ENCODE peak calls at places on chromosomes 16 and 17, in ten cellular contexts. One of them, this sample, is unnamed.

GRCh38 chr16:22314661-22315626 is 17.7 kb downstream of the POLR3E start:
- DNase-seq in astrocyte of the spinal cord: no peak
- DNase-seq in heart right ventricle: no peak
- DNase-seq in transverse colon: no peak
- DNase-seq in cardiac fibroblast: no peak
- DNase-seq in A549: no peak
- DNase-seq in bronchial epithelial cell: peak
- DNase-seq in Peyer's patch: no peak
- DNase-seq in colonic mucosa: no peak
- DNase-seq in astrocyte: no peak
- DNase-seq in this sample: peak

GRCh38 chr17:80861892-80862291 is 129.7 kb upstream of the CHMP6 start:
- DNase-seq in astrocyte of the spinal cord: peak
- DNase-seq in heart right ventricle: no peak
- DNase-seq in transverse colon: peak
- DNase-seq in cardiac fibroblast: peak
- DNase-seq in A549: peak
- DNase-seq in bronchial epithelial cell: peak
- DNase-seq in Peyer's patch: no peak
- DNase-seq in colonic mucosa: no peak
- DNase-seq in astrocyte: peak
- DNase-seq in this sample: peak

GRCh38 chr17:77400445-77400870 is 259.7 kb downstream of the SEC14L1 start:
- DNase-seq in astrocyte of the spinal cord: no peak
- DNase-seq in heart right ventricle: peak
- DNase-seq in transverse colon: no peak
- DNase-seq in cardiac fibroblast: no peak
- DNase-seq in A549: no peak
- DNase-seq in bronchial epithelial cell: no peak
- DNase-seq in Peyer's patch: peak
- DNase-seq in colonic mucosa: no peak
- DNase-seq in astrocyte: no peak
- DNase-seq in this sample: no peak

GRCh38 chr17:17055286-17056166 is 13.3 kb downstream of the MPRIP start:
- DNase-seq in astrocyte of the spinal cord: no peak
- DNase-seq in heart right ventricle: no peak
- DNase-seq in transverse colon: no peak
- DNase-seq in cardiac fibroblast: no peak
- DNase-seq in A549: no peak
- DNase-seq in bronchial epithelial cell: no peak
- DNase-seq in Peyer's patch: no peak
- DNase-seq in colonic mucosa: no peak
- DNase-seq in astrocyte: no peak
- DNase-seq in this sample: no peak

GRCh38 chr17:42677012-42677857 is 441 bp upstream of the PLEKHH3 start:
- DNase-seq in astrocyte of the spinal cord: peak
- DNase-seq in heart right ventricle: peak
- DNase-seq in transverse colon: peak
- DNase-seq in cardiac fibroblast: peak
- DNase-seq in A549: peak
- DNase-seq in bronchial epithelial cell: peak
- DNase-seq in Peyer's patch: peak
- DNase-seq in colonic mucosa: peak
- DNase-seq in astrocyte: peak
- DNase-seq in this sample: peak

GRCh38 chr16:88437367-88437964 is 15.6 kb upstream of the ZFPM1 start:
- DNase-seq in astrocyte of the spinal cord: no peak
- DNase-seq in heart right ventricle: peak
- DNase-seq in transverse colon: peak
- DNase-seq in cardiac fibroblast: peak
- DNase-seq in A549: peak
- DNase-seq in bronchial epithelial cell: peak
- DNase-seq in Peyer's patch: peak
- DNase-seq in colonic mucosa: peak
- DNase-seq in astrocyte: no peak
- DNase-seq in this sample: no peak

GRCh38 chr16:54048994-54049929 is 237.3 kb downstream of the IRX3 start:
- DNase-seq in astrocyte of the spinal cord: no peak
- DNase-seq in heart right ventricle: no peak
- DNase-seq in transverse colon: no peak
- DNase-seq in cardiac fibroblast: no peak
- DNase-seq in A549: no peak
- DNase-seq in bronchial epithelial cell: no peak
- DNase-seq in Peyer's patch: no peak
- DNase-seq in colonic mucosa: no peak
- DNase-seq in astrocyte: no peak
- DNase-seq in this sample: no peak

GRCh38 chr16:69820926-69821541 is 58.9 kb downstream of the WWP2 start:
- DNase-seq in astrocyte of the spinal cord: no peak
- DNase-seq in heart right ventricle: no peak
- DNase-seq in transverse colon: no peak
- DNase-seq in cardiac fibroblast: peak
- DNase-seq in A549: no peak
- DNase-seq in bronchial epithelial cell: no peak
- DNase-seq in Peyer's patch: no peak
- DNase-seq in colonic mucosa: no peak
- DNase-seq in astrocyte: peak
- DNase-seq in this sample: no peak

GRCh38 chr16:67446968-67447507 is 16.1 kb downstream of the HSD11B2 start:
- DNase-seq in astrocyte of the spinal cord: no peak
- DNase-seq in heart right ventricle: no peak
- DNase-seq in transverse colon: no peak
- DNase-seq in cardiac fibroblast: no peak
- DNase-seq in A549: no peak
- DNase-seq in bronchial epithelial cell: no peak
- DNase-seq in Peyer's patch: no peak
- DNase-seq in colonic mucosa: no peak
- DNase-seq in astrocyte: no peak
- DNase-seq in this sample: no peak

GRCh38 chr16:67449739-67450138 is 18.8 kb downstream of the HSD11B2 start:
- DNase-seq in astrocyte of the spinal cord: no peak
- DNase-seq in heart right ventricle: peak
- DNase-seq in transverse colon: no peak
- DNase-seq in cardiac fibroblast: no peak
- DNase-seq in A549: no peak
- DNase-seq in bronchial epithelial cell: no peak
- DNase-seq in Peyer's patch: no peak
- DNase-seq in colonic mucosa: no peak
- DNase-seq in astrocyte: no peak
- DNase-seq in this sample: no peak

GRCh38 chr16:67449328-67449727 is 18.4 kb downstream of the HSD11B2 start:
- DNase-seq in astrocyte of the spinal cord: no peak
- DNase-seq in heart right ventricle: peak
- DNase-seq in transverse colon: no peak
- DNase-seq in cardiac fibroblast: no peak
- DNase-seq in A549: no peak
- DNase-seq in bronchial epithelial cell: no peak
- DNase-seq in Peyer's patch: no peak
- DNase-seq in colonic mucosa: no peak
- DNase-seq in astrocyte: no peak
- DNase-seq in this sample: no peak

GRCh38 chr16:67447508-67448076 is 16.7 kb downstream of the HSD11B2 start:
- DNase-seq in astrocyte of the spinal cord: no peak
- DNase-seq in heart right ventricle: peak
- DNase-seq in transverse colon: peak
- DNase-seq in cardiac fibroblast: peak
- DNase-seq in A549: peak
- DNase-seq in bronchial epithelial cell: peak
- DNase-seq in Peyer's patch: no peak
- DNase-seq in colonic mucosa: peak
- DNase-seq in astrocyte: no peak
- DNase-seq in this sample: no peak

DNA sequence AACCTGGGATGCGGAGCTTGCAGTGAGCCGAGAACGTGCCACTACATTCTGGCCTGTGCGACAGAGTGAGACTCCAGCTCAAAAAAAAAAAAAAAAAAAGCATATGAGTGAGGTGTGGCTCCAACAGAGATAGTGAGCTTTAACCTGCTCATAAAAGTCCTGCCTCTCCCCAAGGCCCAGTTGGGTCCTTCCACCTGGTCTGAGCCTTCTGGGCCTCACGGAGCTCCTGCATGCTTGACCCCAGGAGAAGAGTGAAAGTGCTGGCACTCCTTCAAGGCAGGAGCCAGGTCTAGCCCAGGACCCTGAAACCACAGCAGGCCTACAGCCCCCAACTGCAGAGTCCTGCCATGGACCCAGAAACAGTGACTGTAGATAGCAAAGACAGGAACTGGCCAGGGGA is 17.7 kb downstream of the HSD11B2 start:
- DNase-seq in astrocyte of the spinal cord: no peak
- DNase-seq in heart right ventricle: no peak
- DNase-seq in transverse colon: peak
- DNase-seq in cardiac fibroblast: no peak
- DNase-seq in A549: no peak
- DNase-seq in bronchial epithelial cell: no peak
- DNase-seq in Peyer's patch: no peak
- DNase-seq in colonic mucosa: peak
- DNase-seq in astrocyte: no peak
- DNase-seq in this sample: no peak
- TF ChIP-seq CTCF in astrocyte of the spinal cord: no peak
- TF ChIP-seq CTCF in heart right ventricle: no peak
- TF ChIP-seq CTCF in transverse colon: no peak
- TF ChIP-seq CTCF in cardiac fibroblast: no peak
- TF ChIP-seq CTCF in A549: no peak
- TF ChIP-seq CTCF in bronchial epithelial cell: no peak
- TF ChIP-seq CTCF in Peyer's patch: no peak
- TF ChIP-seq CTCF in colonic mucosa: no peak
- TF ChIP-seq CTCF in astrocyte: no peak
- TF ChIP-seq CTCF in this sample: no peak

DNA sequence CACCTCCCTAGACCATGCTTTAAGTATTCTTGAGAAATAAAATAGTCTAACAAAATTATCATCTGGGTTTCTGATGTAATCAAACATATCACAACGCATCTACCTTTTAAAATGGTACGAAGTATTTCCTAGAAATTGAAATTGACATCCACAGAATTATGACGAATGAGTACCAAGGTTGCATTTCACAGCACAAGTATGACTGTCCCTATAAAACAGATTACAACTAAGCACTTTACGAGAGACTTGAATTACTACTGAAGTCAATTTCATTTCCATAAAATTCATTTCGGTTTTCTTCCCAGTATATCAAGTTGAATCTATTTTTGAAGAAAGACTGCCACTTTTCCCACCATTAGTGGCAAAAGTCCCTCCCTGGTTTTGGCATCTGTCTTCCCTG is 29.0 kb downstream of the DNAH9 start:
- DNase-seq in astrocyte of the spinal cord: no peak
- DNase-seq in heart right ventricle: no peak
- DNase-seq in transverse colon: no peak
- DNase-seq in cardiac fibroblast: no peak
- DNase-seq in A549: no peak
- DNase-seq in bronchial epithelial cell: no peak
- DNase-seq in Peyer's patch: no peak
- DNase-seq in colonic mucosa: no peak
- DNase-seq in astrocyte: no peak
- DNase-seq in this sample: no peak
- TF ChIP-seq CTCF in astrocyte of the spinal cord: no peak
- TF ChIP-seq CTCF in heart right ventricle: no peak
- TF ChIP-seq CTCF in transverse colon: no peak
- TF ChIP-seq CTCF in cardiac fibroblast: no peak
- TF ChIP-seq CTCF in A549: no peak
- TF ChIP-seq CTCF in bronchial epithelial cell: no peak
- TF ChIP-seq CTCF in Peyer's patch: no peak
- TF ChIP-seq CTCF in colonic mucosa: no peak
- TF ChIP-seq CTCF in astrocyte: no peak
- TF ChIP-seq CTCF in this sample: no peak

GRCh38 chr16:72836985-72837384 is 210.9 kb downstream of the ZFHX3 start:
- DNase-seq in astrocyte of the spinal cord: no peak
- DNase-seq in heart right ventricle: no peak
- DNase-seq in transverse colon: no peak
- DNase-seq in cardiac fibroblast: no peak
- DNase-seq in A549: no peak
- DNase-seq in bronchial epithelial cell: no peak
- DNase-seq in Peyer's patch: no peak
- DNase-seq in colonic mucosa: no peak
- DNase-seq in astrocyte: no peak
- DNase-seq in this sample: no peak

GRCh38 chr16:72840591-72841381 is 207.1 kb downstream of the ZFHX3 start:
- DNase-seq in astrocyte of the spinal cord: no peak
- DNase-seq in heart right ventricle: no peak
- DNase-seq in transverse colon: no peak
- DNase-seq in cardiac fibroblast: no peak
- DNase-seq in A549: no peak
- DNase-seq in bronchial epithelial cell: no peak
- DNase-seq in Peyer's patch: no peak
- DNase-seq in colonic mucosa: no peak
- DNase-seq in astrocyte: no peak
- DNase-seq in this sample: no peak

GRCh38 chr16:72838999-72839398 is 208.9 kb downstream of the ZFHX3 start:
- DNase-seq in astrocyte of the spinal cord: no peak
- DNase-seq in heart right ventricle: no peak
- DNase-seq in transverse colon: no peak
- DNase-seq in cardiac fibroblast: no peak
- DNase-seq in A549: no peak
- DNase-seq in bronchial epithelial cell: no peak
- DNase-seq in Peyer's patch: no peak
- DNase-seq in colonic mucosa: no peak
- DNase-seq in astrocyte: no peak
- DNase-seq in this sample: no peak

GRCh38 chr16:72836181-72836580 is 211.7 kb downstream of the ZFHX3 start:
- DNase-seq in astrocyte of the spinal cord: no peak
- DNase-seq in heart right ventricle: no peak
- DNase-seq in transverse colon: no peak
- DNase-seq in cardiac fibroblast: no peak
- DNase-seq in A549: no peak
- DNase-seq in bronchial epithelial cell: no peak
- DNase-seq in Peyer's patch: no peak
- DNase-seq in colonic mucosa: no peak
- DNase-seq in astrocyte: no peak
- DNase-seq in this sample: no peak

DNA sequence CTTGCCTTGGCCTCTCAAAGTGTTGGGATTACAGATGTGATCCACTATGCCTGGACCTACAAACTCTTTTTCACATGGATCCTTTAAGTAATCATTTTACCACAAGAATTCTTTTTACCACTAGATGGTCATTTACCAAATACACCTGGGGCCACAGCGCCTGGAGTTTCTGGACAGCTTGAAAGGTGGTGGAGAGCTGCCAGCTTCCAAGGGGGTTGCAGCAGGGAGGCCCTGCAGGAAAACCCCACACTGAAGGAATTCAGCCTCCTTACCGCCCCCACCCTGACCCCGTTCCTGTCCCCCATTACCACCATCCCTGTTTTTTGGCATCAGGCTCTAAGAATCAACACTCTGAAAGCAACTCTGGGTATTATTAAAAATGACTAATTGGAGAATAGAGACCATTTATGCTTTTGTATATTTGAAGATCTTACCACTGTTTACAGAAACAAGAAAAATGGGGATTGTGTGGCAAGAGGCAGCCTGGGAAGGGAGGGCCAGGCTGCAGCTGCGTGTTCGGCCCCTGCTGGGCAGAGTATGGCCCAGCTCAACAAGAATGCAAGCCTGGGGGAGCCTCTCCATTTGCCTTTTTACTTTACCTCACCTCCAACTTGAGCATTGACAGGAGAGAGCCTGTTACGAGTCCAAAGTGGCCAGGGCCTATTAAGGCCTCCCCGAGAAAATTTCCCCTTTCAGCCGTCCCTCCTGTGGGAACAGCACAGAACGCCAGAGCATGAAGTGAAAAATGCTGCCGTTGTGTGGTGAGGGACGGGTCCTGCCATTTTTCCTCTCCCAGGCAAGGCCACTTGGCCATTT is 209.9 kb downstream of the ZFHX3 start:
- DNase-seq in astrocyte of the spinal cord: peak
- DNase-seq in heart right ventricle: no peak
- DNase-seq in transverse colon: no peak
- DNase-seq in cardiac fibroblast: no peak
- DNase-seq in A549: no peak
- DNase-seq in bronchial epithelial cell: no peak
- DNase-seq in Peyer's patch: no peak
- DNase-seq in colonic mucosa: no peak
- DNase-seq in astrocyte: peak
- DNase-seq in this sample: no peak
- TF ChIP-seq CTCF in astrocyte of the spinal cord: no peak
- TF ChIP-seq CTCF in heart right ventricle: no peak
- TF ChIP-seq CTCF in transverse colon: no peak
- TF ChIP-seq CTCF in cardiac fibroblast: no peak
- TF ChIP-seq CTCF in A549: no peak
- TF ChIP-seq CTCF in bronchial epithelial cell: no peak
- TF ChIP-seq CTCF in Peyer's patch: no peak
- TF ChIP-seq CTCF in colonic mucosa: no peak
- TF ChIP-seq CTCF in astrocyte: no peak
- TF ChIP-seq CTCF in this sample: no peak

GRCh38 chr16:2717360-2718263 is 2.4 kb downstream of the PRSS27 start:
- DNase-seq in astrocyte of the spinal cord: no peak
- DNase-seq in heart right ventricle: no peak
- DNase-seq in transverse colon: no peak
- DNase-seq in cardiac fibroblast: no peak
- DNase-seq in A549: no peak
- DNase-seq in bronchial epithelial cell: no peak
- DNase-seq in Peyer's patch: no peak
- DNase-seq in colonic mucosa: no peak
- DNase-seq in astrocyte: no peak
- DNase-seq in this sample: no peak

GRCh38 chr16:2719328-2720062 is 529 bp downstream of the PRSS27 start:
- DNase-seq in astrocyte of the spinal cord: no peak
- DNase-seq in heart right ventricle: no peak
- DNase-seq in transverse colon: peak
- DNase-seq in cardiac fibroblast: no peak
- DNase-seq in A549: no peak
- DNase-seq in bronchial epithelial cell: no peak
- DNase-seq in Peyer's patch: no peak
- DNase-seq in colonic mucosa: peak
- DNase-seq in astrocyte: no peak
- DNase-seq in this sample: no peak

GRCh38 chr16:2720063-2720455 is at the start of gene PRSS27:
- DNase-seq in astrocyte of the spinal cord: no peak
- DNase-seq in heart right ventricle: no peak
- DNase-seq in transverse colon: peak
- DNase-seq in cardiac fibroblast: no peak
- DNase-seq in A549: no peak
- DNase-seq in bronchial epithelial cell: no peak
- DNase-seq in Peyer's patch: no peak
- DNase-seq in colonic mucosa: no peak
- DNase-seq in astrocyte: no peak
- DNase-seq in this sample: no peak

GRCh38 chr16:2724088-2724676 is 4.2 kb upstream of the PRSS27 start:
- DNase-seq in astrocyte of the spinal cord: no peak
- DNase-seq in heart right ventricle: no peak
- DNase-seq in transverse colon: no peak
- DNase-seq in cardiac fibroblast: no peak
- DNase-seq in A549: no peak
- DNase-seq in bronchial epithelial cell: no peak
- DNase-seq in Peyer's patch: no peak
- DNase-seq in colonic mucosa: no peak
- DNase-seq in astrocyte: no peak
- DNase-seq in this sample: no peak

DNA sequence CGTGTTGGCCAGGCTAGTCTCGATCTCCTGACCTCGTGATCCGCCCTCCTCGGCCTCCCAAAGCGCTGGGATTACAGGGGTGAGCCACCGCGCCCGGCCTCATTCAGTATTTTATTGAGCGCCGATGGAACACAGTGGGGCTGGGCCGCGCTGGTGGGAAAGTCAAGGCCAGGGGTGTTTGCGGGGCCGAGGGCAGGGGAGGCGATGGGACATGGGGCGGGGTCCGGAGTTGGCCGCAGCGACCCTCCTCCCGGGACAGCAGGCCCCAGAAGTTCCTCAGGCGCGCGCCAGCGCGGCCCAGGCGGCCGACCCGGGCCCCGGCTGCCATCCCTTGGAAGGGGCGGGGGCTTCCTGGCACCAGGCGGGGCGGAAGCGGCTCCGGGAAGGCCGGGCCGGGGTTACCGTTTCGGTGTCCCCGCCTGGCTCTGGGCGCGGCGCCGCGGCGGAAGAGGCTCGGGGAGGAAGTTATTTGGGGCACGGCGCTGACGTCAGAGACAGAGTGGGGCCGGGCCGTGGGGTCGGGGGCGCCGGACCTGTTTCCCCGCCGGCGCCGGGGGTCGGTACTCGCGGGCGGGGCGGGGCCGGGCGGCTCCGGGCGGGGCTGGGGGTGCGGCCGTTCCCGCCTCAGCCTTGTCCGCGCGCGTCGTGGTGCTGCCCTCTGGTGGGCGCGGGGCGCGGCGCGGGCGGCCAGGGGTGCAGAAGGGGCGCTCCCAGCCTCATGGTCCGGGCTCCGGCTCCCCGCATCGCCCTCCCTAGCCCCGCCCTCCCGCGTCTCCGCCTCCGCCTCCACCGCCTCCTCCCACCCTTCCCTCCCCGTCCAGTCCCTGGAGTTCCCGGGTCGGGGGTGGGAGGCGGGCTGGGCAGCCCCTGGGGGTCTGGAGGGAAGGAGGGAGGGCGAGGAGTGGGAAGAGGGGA is 952 bp upstream of the PRSS27 start:
- DNase-seq in astrocyte of the spinal cord: peak
- DNase-seq in heart right ventricle: peak
- DNase-seq in transverse colon: peak
- DNase-seq in cardiac fibroblast: peak
- DNase-seq in A549: peak
- DNase-seq in bronchial epithelial cell: peak
- DNase-seq in Peyer's patch: peak
- DNase-seq in colonic mucosa: peak
- DNase-seq in astrocyte: peak
- DNase-seq in this sample: peak
- TF ChIP-seq CTCF in astrocyte of the spinal cord: peak
- TF ChIP-seq CTCF in heart right ventricle: peak
- TF ChIP-seq CTCF in transverse colon: peak
- TF ChIP-seq CTCF in cardiac fibroblast: peak
- TF ChIP-seq CTCF in A549: peak
- TF ChIP-seq CTCF in bronchial epithelial cell: peak
- TF ChIP-seq CTCF in Peyer's patch: peak
- TF ChIP-seq CTCF in colonic mucosa: peak
- TF ChIP-seq CTCF in astrocyte: no peak
- TF ChIP-seq CTCF in this sample: peak

This sample was measured in foreskin keratinocyte.